ENCODE peak calls at places on chromosomes 2 and 18, in five cellular contexts. C, Q, A, G and N are unnamed samples.

GRCh38 chr2:233342301-233342700 is 12.0 kb upstream of the DGKD start:
- DNase-seq in C (no peak), Q (no peak), A (no peak), G (no peak), N (no peak)

GRCh38 chr2:14749869-14750268 is 117.4 kb downstream of the LRATD1 start:
- DNase-seq in C (no peak), Q (no peak), A (no peak), G (no peak), N (no peak)

GRCh38 chr2:240319855-240320560 is 115.5 kb upstream of the GPC1 start:
- DNase-seq in C (peak), Q (peak), A (no peak), G (no peak), N (peak)

GRCh38 chr2:209383212-209383611 is 40.6 kb upstream of the MAP2 start:
- DNase-seq in C (no peak), Q (no peak), A (no peak), G (no peak), N (no peak)

GRCh38 chr2:111118455-111119003 is 2.2 kb upstream of the BCL2L11 start:
- DNase-seq in C (no peak), Q (no peak), A (no peak), G (peak), N (no peak)

GRCh38 chr2:16509042-16509441 is 156.6 kb downstream of the CYRIA start:
- DNase-seq in C (no peak), Q (no peak), A (no peak), G (no peak), N (no peak)

GRCh38 chr2:239802101-239802649 is 223.0 kb downstream of the NDUFA10 start:
- DNase-seq in C (no peak), Q (no peak), A (no peak), G (no peak), N (peak)

GRCh38 chr18:23462876-23463275 is 9.8 kb downstream of the RIOK3 start:
- DNase-seq in C (no peak), Q (no peak), A (no peak), G (no peak), N (no peak)

GRCh38 chr2:27822049-27822448 is 50.5 kb downstream of the MRPL33 start:
- DNase-seq in C (no peak), Q (no peak), A (no peak), G (no peak), N (no peak)

GRCh38 chr2:54757496-54757895 is 34.0 kb downstream of the EML6 start:
- DNase-seq in C (no peak), Q (no peak), A (no peak), G (no peak), N (no peak)

GRCh38 chr2:242020196-242021004 is 150.9 kb downstream of the RTP5 start:
- DNase-seq in C (no peak), Q (peak), A (no peak), G (no peak), N (peak)

GRCh38 chr2:23760746-23761145 is 166.2 kb downstream of the ATAD2B start:
- DNase-seq in C (no peak), Q (no peak), A (no peak), G (no peak), N (no peak)

GRCh38 chr2:37768491-37768925 is 97.1 kb upstream of the CDC42EP3 start:
- DNase-seq in C (peak), Q (no peak), A (peak), G (no peak), N (peak)

GRCh38 chr2:177201919-177202346 is 10.7 kb upstream of the HNRNPA3 start:
- DNase-seq in C (no peak), Q (no peak), A (no peak), G (no peak), N (no peak)

GRCh38 chr2:231318954-231319353 is 76.6 kb upstream of the B3GNT7 start:
- DNase-seq in C (no peak), Q (peak), A (no peak), G (no peak), N (no peak)
- H3K4me3 ChIP-seq in C (no peak), Q (no peak), A (no peak), G (no peak), N (no peak)

GRCh38 chr2:69309336-69310048 is 77.5 kb downstream of the GFPT1 start:
- DNase-seq in C (peak), Q (no peak), A (no peak), G (peak), N (peak)

GRCh38 chr2:69307696-69308064 is 79.3 kb downstream of the GFPT1 start:
- DNase-seq in C (no peak), Q (no peak), A (no peak), G (no peak), N (no peak)

GRCh38 chr2:69306897-69307695 is 79.9 kb downstream of the GFPT1 start:
- DNase-seq in C (peak), Q (peak), A (peak), G (peak), N (peak)

GRCh38 chr2:69306612-69306896 is 80.5 kb downstream of the GFPT1 start:
- DNase-seq in C (no peak), Q (no peak), A (no peak), G (no peak), N (no peak)

DNA sequence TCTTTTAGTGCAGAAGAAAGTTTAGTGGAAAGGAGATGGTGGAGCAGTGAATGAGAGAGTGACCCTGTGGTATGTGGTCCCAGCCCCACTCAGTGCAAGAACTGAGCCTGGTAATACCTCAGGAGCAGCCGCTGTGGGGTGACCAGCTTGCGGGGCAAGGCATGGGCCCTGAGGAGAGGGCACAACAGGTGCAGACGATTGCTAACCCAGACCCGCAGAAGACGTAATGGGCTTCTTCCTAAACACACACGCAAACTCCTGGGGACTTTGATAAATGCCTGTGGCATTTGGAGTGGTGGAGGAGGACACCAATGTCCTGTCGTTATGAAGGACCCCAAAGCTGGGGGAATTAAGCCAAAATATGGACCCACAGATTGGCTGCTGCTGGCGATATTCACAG is 78.7 kb downstream of the GFPT1 start:
- DNase-seq in C (no peak), Q (no peak), A (no peak), G (no peak), N (no peak)
- H3K27ac ChIP-seq in C (peak), Q (peak), A (no peak), G (no peak), N (no peak)

GRCh38 chr2:36355157-36355889 is at the start of gene CRIM1:
- DNase-seq in C (peak), Q (peak), A (peak), G (peak), N (peak)

GRCh38 chr2:36354816-36355156 is 792 bp upstream of the CRIM1 start:
- DNase-seq in C (no peak), Q (no peak), A (no peak), G (no peak), N (no peak)

GRCh38 chr2:36356199-36356989 is 816 bp downstream of the CRIM1 start:
- DNase-seq in C (peak), Q (peak), A (peak), G (no peak), N (peak)

GRCh38 chr2:36356990-36357505 is 1.5 kb downstream of the CRIM1 start:
- DNase-seq in C (no peak), Q (no peak), A (no peak), G (no peak), N (peak)

DNA sequence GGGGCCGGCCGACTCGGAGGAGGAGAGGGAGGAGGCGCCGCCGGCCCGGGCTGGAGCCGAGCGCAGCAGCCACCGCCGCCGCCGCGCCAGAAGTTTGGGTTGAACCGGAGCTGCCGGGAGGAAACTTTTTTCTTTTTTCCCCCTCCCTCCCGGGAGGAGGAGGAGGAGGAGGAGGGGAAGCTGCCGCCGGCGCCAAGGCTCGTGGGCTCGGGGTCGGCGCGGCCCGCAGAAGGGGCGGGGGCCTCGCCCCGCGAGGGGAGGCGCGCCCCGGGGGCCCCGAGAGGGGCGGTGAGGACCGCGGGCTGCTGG is 266 bp downstream of the CRIM1 start:
- DNase-seq in C (no peak), Q (no peak), A (no peak), G (no peak), N (no peak)
- H3K4me3 ChIP-seq in C (peak), Q (peak), A (peak), G (peak), N (peak)

GRCh38 chr18:48991299-48992055 is 40.7 kb upstream of the SMAD7 start:
- DNase-seq in C (no peak), Q (no peak), A (no peak), G (no peak), N (no peak)

GRCh38 chr18:48988508-48989303 is 37.9 kb upstream of the SMAD7 start:
- DNase-seq in C (no peak), Q (no peak), A (no peak), G (no peak), N (no peak)

GRCh38 chr18:48992133-48992532 is 41.4 kb upstream of the SMAD7 start:
- DNase-seq in C (no peak), Q (no peak), A (no peak), G (no peak), N (no peak)

GRCh38 chr18:48989304-48990284 is 38.8 kb upstream of the SMAD7 start:
- DNase-seq in C (no peak), Q (no peak), A (no peak), G (no peak), N (no peak)

DNA sequence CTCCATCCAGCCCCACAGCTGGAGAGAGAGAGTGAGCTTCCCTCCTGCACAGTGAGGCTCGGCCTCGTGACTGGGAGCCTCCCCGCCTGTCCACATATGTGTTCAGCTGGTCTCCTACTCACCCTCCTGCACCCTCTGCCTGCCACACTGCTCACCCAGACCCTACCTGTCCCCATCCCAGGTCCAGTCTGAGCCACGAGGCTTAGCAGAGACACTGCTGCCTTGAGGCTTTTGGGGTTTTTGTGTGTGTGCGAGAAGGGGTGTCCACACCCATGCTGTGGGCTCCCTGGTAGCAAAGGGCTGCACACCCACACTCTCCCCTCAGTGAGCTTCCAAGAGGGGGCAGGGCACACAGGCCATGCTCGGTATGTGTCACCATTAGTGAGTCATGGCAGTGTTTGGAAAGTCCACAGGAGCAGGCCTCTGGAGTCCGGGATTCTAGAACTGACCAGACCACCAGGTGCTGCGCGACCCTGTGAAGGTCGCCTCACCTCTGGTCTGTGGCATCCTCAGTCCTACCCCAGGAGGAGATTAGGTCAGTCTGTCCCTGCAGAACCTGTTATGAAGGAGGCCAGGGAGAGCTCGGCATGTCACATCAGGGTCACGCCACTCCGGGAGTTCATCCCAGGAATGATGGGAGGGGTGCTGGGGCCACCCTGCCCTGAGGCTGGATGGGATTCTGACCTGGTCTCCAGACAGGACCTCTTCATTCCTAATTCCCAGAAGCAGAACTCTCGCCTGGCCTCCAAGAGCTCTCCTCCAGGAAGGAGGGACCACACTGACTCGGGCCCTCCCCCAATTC is 39.9 kb upstream of the SMAD7 start:
- DNase-seq in C (no peak), Q (no peak), A (peak), G (no peak), N (no peak)
- H3K27ac ChIP-seq in C (peak), Q (no peak), A (no peak), G (no peak), N (no peak)

DNA sequence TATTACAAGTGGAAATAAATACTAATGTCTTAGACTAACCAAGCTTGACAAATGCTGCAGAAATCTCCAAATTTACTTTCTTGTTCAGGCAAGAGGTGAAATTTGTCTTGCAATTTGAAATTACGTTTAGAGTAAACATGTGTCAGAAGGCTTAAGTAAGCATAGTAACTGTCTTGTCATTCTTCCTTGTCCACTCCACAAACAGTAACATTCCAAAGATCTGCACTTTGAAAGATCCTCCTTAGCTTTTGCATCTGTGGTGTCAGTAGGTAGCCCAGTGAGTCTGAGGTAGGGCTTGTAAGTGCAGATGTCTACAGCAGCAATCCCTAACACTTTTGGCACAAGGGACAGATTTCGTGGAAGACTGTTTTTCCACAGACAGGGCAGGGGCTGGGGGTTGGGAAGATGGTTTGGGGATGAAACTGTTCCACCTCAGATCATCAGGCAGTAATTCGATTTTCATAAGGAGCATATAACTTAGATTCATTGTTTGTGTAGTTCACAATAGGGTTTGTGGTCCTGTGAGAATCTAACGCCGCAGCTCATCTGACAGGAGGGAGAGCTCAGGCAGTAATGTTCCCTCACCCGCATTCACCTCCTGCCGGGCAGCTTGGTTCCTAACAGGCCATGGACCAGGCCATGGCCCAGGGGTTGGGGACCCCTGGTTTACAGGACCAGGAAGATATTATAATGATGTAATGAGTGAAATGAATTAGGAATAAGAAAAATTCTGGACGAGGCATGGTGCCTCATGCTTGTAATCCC is 18.6 kb downstream of the RASGRP3 start:
- DNase-seq in C (no peak), Q (no peak), A (no peak), G (no peak), N (no peak)
- H3K4me3 ChIP-seq in C (no peak), Q (no peak), A (no peak), G (no peak), N (no peak)

DNA sequence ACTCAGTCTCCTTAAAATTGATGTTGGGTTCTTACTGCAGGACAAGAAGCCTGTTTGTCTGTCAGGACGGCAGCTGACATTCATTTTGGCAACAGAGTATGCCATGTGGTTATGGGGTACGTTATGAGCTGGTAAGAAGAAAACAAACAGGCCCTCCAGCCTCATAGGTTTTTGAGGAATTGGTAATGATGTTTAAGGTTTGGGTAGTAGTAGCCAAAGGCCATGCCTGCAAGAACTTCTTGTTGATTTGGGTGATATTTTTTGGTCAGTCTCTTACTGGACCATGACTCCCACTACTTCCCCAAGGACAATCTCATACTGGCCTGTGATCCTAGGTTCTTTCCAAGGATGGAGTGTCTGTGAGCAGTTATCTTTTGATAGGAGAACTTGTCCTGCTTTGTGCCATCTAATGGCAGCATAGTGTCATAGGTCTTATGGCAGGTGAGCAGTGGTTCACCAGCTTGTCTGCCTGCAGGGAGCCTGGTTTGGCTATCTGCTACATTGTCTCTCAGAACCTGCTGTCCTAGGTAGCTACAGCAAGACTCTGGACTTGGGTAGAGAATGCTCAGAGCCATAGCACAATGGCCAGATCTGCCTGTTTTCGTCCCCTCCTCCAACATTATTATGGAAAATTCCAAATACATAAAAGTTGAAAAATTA is 28.1 kb downstream of the AGFG1 start:
- DNase-seq in C (no peak), Q (no peak), A (no peak), G (no peak), N (no peak)
- H3K27ac ChIP-seq in C (no peak), Q (no peak), A (no peak), G (no peak), N (no peak)